ENCODE peak calls at places on chromosomes 4 and X, in five cellular contexts. C, Q, J, N and W are unnamed samples.

GRCh38 chr4:161936625-161937133 is 227.1 kb downstream of the FSTL5 start:
- DNase-seq in C (peak), Q (no peak), J (no peak), N (no peak), W (no peak)

GRCh38 chr4:46425775-46426400 is 36.0 kb upstream of the GABRA2 start:
- DNase-seq in C (no peak), Q (no peak), J (peak), N (no peak), W (no peak)

GRCh38 chrX:13764765-13765164 is 30.2 kb downstream of the OFD1 start:
- DNase-seq in C (peak), Q (no peak), J (peak), N (no peak), W (no peak)

GRCh38 chr4:78268607-78269006 is 211.5 kb downstream of the FRAS1 start:
- DNase-seq in C (no peak), Q (no peak), J (no peak), N (no peak), W (no peak)

GRCh38 chrX:1394731-1395501 is 3.0 kb upstream of the SLC25A6 start:
- DNase-seq in C (no peak), Q (no peak), J (no peak), N (no peak), W (no peak)

GRCh38 chr4:78951862-78952472 is 12.7 kb upstream of the PAQR3 start:
- DNase-seq in C (peak), Q (no peak), J (peak), N (peak), W (no peak)

GRCh38 chrX:147912093-147912801 is 528 bp downstream of the FMR1 start:
- DNase-seq in C (peak), Q (no peak), J (no peak), N (no peak), W (peak)

GRCh38 chrX:64202808-64203320 is 2.6 kb downstream of the AMER1 start:
- DNase-seq in C (no peak), Q (no peak), J (no peak), N (no peak), W (no peak)

GRCh38 chr4:79650794-79651431 is 242.9 kb upstream of the GK2 start:
- DNase-seq in C (peak), Q (no peak), J (no peak), N (no peak), W (no peak)

GRCh38 chr4:155999743-156000142 is 46.1 kb upstream of the CTSO start:
- DNase-seq in C (no peak), Q (no peak), J (no peak), N (no peak), W (no peak)

GRCh38 chr4:53943345-53944085 is 120.9 kb downstream of the CHIC2 start:
- DNase-seq in C (peak), Q (no peak), J (no peak), N (peak), W (no peak)

GRCh38 chr4:157791236-157791635 is 381.6 kb downstream of the GASK1B start:
- DNase-seq in C (no peak), Q (no peak), J (no peak), N (no peak), W (no peak)

GRCh38 chr4:185529413-185529812 is 5.9 kb downstream of the PDLIM3 start:
- DNase-seq in C (no peak), Q (no peak), J (no peak), N (no peak), W (no peak)